ENCODE peak calls at places on chromosomes 7 and 10, in eight cellular contexts. U, B, R, C, K, P, V and X are unnamed samples.

GRCh38 chr10:124903119-124903518 is 38.8 kb upstream of the ZRANB1 start:
- DNase-seq in U (no peak), B (no peak), R (peak), C (no peak), K (no peak), P (no peak), V (no peak), X (no peak)

GRCh38 chr7:66627151-66627681 is 1.5 kb upstream of the KCTD7 start:
- DNase-seq in U (no peak), B (no peak), R (peak), C (peak), K (no peak), P (no peak), V (no peak), X (peak)

GRCh38 chr7:95420996-95421846 is 13.6 kb downstream of the PON2 start:
- DNase-seq in U (peak), B (no peak), R (no peak), C (no peak), K (no peak), P (no peak), V (no peak), X (no peak)

GRCh38 chr10:30804478-30805055 is 175.0 kb upstream of the LYZL2 start:
- DNase-seq in U (no peak), B (no peak), R (no peak), C (peak), K (peak), P (no peak), V (peak), X (no peak)

GRCh38 chr10:31961264-31961663 is 32.6 kb upstream of the ARHGAP12 start:
- DNase-seq in U (no peak), B (no peak), R (no peak), C (no peak), K (no peak), P (no peak), V (no peak), X (no peak)

GRCh38 chr10:24983946-24984345 is 31.5 kb upstream of the PRTFDC1 start:
- DNase-seq in U (no peak), B (no peak), R (no peak), C (no peak), K (no peak), P (no peak), V (peak), X (no peak)

GRCh38 chr7:13165854-13166253 is 478.4 kb downstream of the ARL4A start:
- DNase-seq in U (no peak), B (no peak), R (no peak), C (no peak), K (no peak), P (no peak), V (no peak), X (no peak)

GRCh38 chr10:105063796-105064195 is 422.7 kb downstream of the SORCS3 start:
- DNase-seq in U (peak), B (no peak), R (peak), C (peak), K (no peak), P (peak), V (no peak), X (no peak)

GRCh38 chr10:122878799-122879338 is 512 bp downstream of the FAM24B start:
- DNase-seq in U (peak), B (no peak), R (peak), C (no peak), K (no peak), P (no peak), V (no peak), X (no peak)

GRCh38 chr7:64795176-64795575 is 948 bp downstream of the ZNF138 start:
- DNase-seq in U (no peak), B (no peak), R (no peak), C (no peak), K (no peak), P (no peak), V (no peak), X (no peak)

GRCh38 chr10:58412502-58412961 is 27.3 kb downstream of the TFAM start:
- DNase-seq in U (peak), B (no peak), R (no peak), C (no peak), K (no peak), P (no peak), V (peak), X (no peak)

GRCh38 chr10:111034598-111035310 is 42.1 kb upstream of the ADRA2A start:
- DNase-seq in U (peak), B (no peak), R (no peak), C (no peak), K (no peak), P (no peak), V (no peak), X (no peak)

GRCh38 chr7:138000081-138000701 is 1.7 kb downstream of the CREB3L2 start:
- DNase-seq in U (peak), B (no peak), R (peak), C (peak), K (peak), P (no peak), V (peak), X (peak)

GRCh38 chr7:90262438-90262837 is 17.5 kb downstream of the CFAP69 start:
- DNase-seq in U (peak), B (no peak), R (peak), C (no peak), K (no peak), P (no peak), V (no peak), X (no peak)

GRCh38 chr10:65555192-65555591 is 1370.6 kb upstream of the LRRTM3 start:
- DNase-seq in U (no peak), B (no peak), R (no peak), C (no peak), K (no peak), P (no peak), V (no peak), X (no peak)

GRCh38 chr10:10160821-10161312 is 856.8 kb upstream of the CELF2 start:
- DNase-seq in U (no peak), B (no peak), R (no peak), C (no peak), K (no peak), P (no peak), V (no peak), X (no peak)

GRCh38 chr7:74453321-74454011 is at the start of gene GTF2IRD1:
- DNase-seq in U (peak), B (peak), R (peak), C (peak), K (peak), P (peak), V (peak), X (peak)

GRCh38 chr10:52486840-52487611 is 172.9 kb downstream of the DKK1 start:
- DNase-seq in U (peak), B (no peak), R (no peak), C (no peak), K (no peak), P (no peak), V (peak), X (no peak)

GRCh38 chr10:10332786-10333185 is 684.9 kb upstream of the CELF2 start:
- DNase-seq in U (no peak), B (no peak), R (no peak), C (no peak), K (no peak), P (no peak), V (no peak), X (no peak)

GRCh38 chr7:77426052-77426404 is 9.9 kb upstream of the GSAP start:
- DNase-seq in U (no peak), B (no peak), R (no peak), C (no peak), K (no peak), P (no peak), V (no peak), X (no peak)

GRCh38 chr10:29784175-29784773 is 149.5 kb upstream of the SVIL start:
- DNase-seq in U (peak), B (no peak), R (no peak), C (peak), K (peak), P (no peak), V (peak), X (no peak)

GRCh38 chr7:64498270-64498669 is 64.6 kb downstream of the ZNF680 start:
- DNase-seq in U (no peak), B (no peak), R (no peak), C (no peak), K (no peak), P (no peak), V (no peak), X (no peak)

GRCh38 chr7:69365588-69366241 is 232.6 kb upstream of the AUTS2 start:
- DNase-seq in U (peak), B (no peak), R (no peak), C (no peak), K (no peak), P (no peak), V (no peak), X (no peak)

GRCh38 chr7:101133621-101134398 is 6.9 kb downstream of the SERPINE1 start:
- DNase-seq in U (no peak), B (no peak), R (no peak), C (no peak), K (no peak), P (no peak), V (no peak), X (no peak)

GRCh38 chr7:88396295-88396947 is 89.7 kb upstream of the STEAP4 start:
- DNase-seq in U (no peak), B (no peak), R (no peak), C (no peak), K (no peak), P (no peak), V (no peak), X (no peak)

GRCh38 chr10:127989481-127989964 is 82.6 kb downstream of the PTPRE start:
- DNase-seq in U (no peak), B (no peak), R (peak), C (no peak), K (no peak), P (no peak), V (no peak), X (no peak)

GRCh38 chr7:18096087-18096486 is 68.4 kb upstream of the PRPS1L1 start:
- DNase-seq in U (no peak), B (no peak), R (no peak), C (no peak), K (no peak), P (no peak), V (no peak), X (no peak)

GRCh38 chr10:14648936-14649335 is 125.8 kb downstream of the FAM107B start:
- DNase-seq in U (no peak), B (no peak), R (no peak), C (no peak), K (no peak), P (no peak), V (no peak), X (no peak)

GRCh38 chr7:148543-148931 is 43.8 kb upstream of the FAM20C start:
- DNase-seq in U (no peak), B (no peak), R (no peak), C (peak), K (no peak), P (no peak), V (no peak), X (no peak)

GRCh38 chr10:128898133-128898915 is 568.7 kb upstream of the MGMT start:
- DNase-seq in U (no peak), B (no peak), R (no peak), C (no peak), K (no peak), P (no peak), V (no peak), X (no peak)

GRCh38 chr10:73094249-73094850 is 2.3 kb downstream of the P4HA1 start:
- DNase-seq in U (peak), B (no peak), R (no peak), C (no peak), K (no peak), P (no peak), V (no peak), X (no peak)

GRCh38 chr7:131212114-131212513 is 115.6 kb upstream of the MKLN1 start:
- DNase-seq in U (no peak), B (no peak), R (no peak), C (no peak), K (no peak), P (no peak), V (no peak), X (no peak)